ENCODE peak calls at places on chromosome 1, in five cellular contexts. One of them, this sample, is unnamed.

GRCh38 chr1:232704694-232705680 is 75.1 kb upstream of the SIPA1L2 start:
- DNase-seq in MG63: peak; percentile 69
- DNase-seq in stimulated activated CD4-positive, alpha-beta T cell treated with anti-CD3 and anti-CD28 coated beads, Interleukin-4, amount 100 ng/mL, for 48 hours: no peak
- DNase-seq in NT2/D1: no peak
- DNase-seq in COR-L47: peak; percentile 77
- DNase-seq in this sample: peak; percentile 34

GRCh38 chr1:60895167-60896124 is 186.9 kb upstream of the NFIA start:
- DNase-seq in MG63: no peak
- DNase-seq in NT2/D1: no peak
- DNase-seq in COR-L47: no peak
- DNase-seq in stimulated activated CD4-positive, alpha-beta T cell treated with anti-CD3 and anti-CD28 coated beads, Interleukin-4, amount 100 ng/mL, for 48 hours: no peak
- DNase-seq in this sample: no peak

GRCh38 chr1:36706416-36706815 is 223.7 kb upstream of the CSF3R start:
- DNase-seq in COR-L47: no peak
- DNase-seq in NT2/D1: no peak
- DNase-seq in MG63: no peak
- DNase-seq in stimulated activated CD4-positive, alpha-beta T cell treated with anti-CD3 and anti-CD28 coated beads, Interleukin-4, amount 100 ng/mL, for 48 hours: no peak
- DNase-seq in this sample: no peak

GRCh38 chr1:180160362-180160761 is 5.7 kb downstream of the QSOX1 start:
- DNase-seq in COR-L47: no peak
- DNase-seq in MG63: no peak
- DNase-seq in NT2/D1: no peak
- DNase-seq in stimulated activated CD4-positive, alpha-beta T cell treated with anti-CD3 and anti-CD28 coated beads, Interleukin-4, amount 100 ng/mL, for 48 hours: no peak
- DNase-seq in this sample: no peak

GRCh38 chr1:33093004-33093403 is 12.1 kb downstream of the AZIN2 start:
- DNase-seq in NT2/D1: no peak
- DNase-seq in COR-L47: no peak
- DNase-seq in stimulated activated CD4-positive, alpha-beta T cell treated with anti-CD3 and anti-CD28 coated beads, Interleukin-4, amount 100 ng/mL, for 48 hours: no peak
- DNase-seq in MG63: no peak
- DNase-seq in this sample: no peak

GRCh38 chr1:93613895-93614294 is 67.7 kb downstream of the BCAR3 start:
- DNase-seq in stimulated activated CD4-positive, alpha-beta T cell treated with anti-CD3 and anti-CD28 coated beads, Interleukin-4, amount 100 ng/mL, for 48 hours: no peak
- DNase-seq in MG63: peak; percentile 62
- DNase-seq in COR-L47: no peak
- DNase-seq in NT2/D1: no peak
- DNase-seq in this sample: no peak

GRCh38 chr1:212256404-212256803 is 28.8 kb upstream of the PPP2R5A start:
- DNase-seq in MG63: no peak
- DNase-seq in COR-L47: no peak
- DNase-seq in stimulated activated CD4-positive, alpha-beta T cell treated with anti-CD3 and anti-CD28 coated beads, Interleukin-4, amount 100 ng/mL, for 48 hours: no peak
- DNase-seq in NT2/D1: no peak
- DNase-seq in this sample: no peak

GRCh38 chr1:8003431-8004112 is 22.5 kb downstream of the ERRFI1 start:
- DNase-seq in NT2/D1: no peak
- DNase-seq in stimulated activated CD4-positive, alpha-beta T cell treated with anti-CD3 and anti-CD28 coated beads, Interleukin-4, amount 100 ng/mL, for 48 hours: no peak
- DNase-seq in COR-L47: no peak
- DNase-seq in MG63: no peak
- DNase-seq in this sample: no peak

GRCh38 chr1:232629250-232630046 is 485 bp downstream of the SIPA1L2 start:
- DNase-seq in NT2/D1: peak; percentile 28
- DNase-seq in MG63: peak; percentile 50
- DNase-seq in COR-L47: peak; percentile 25
- DNase-seq in stimulated activated CD4-positive, alpha-beta T cell treated with anti-CD3 and anti-CD28 coated beads, Interleukin-4, amount 100 ng/mL, for 48 hours: peak; percentile 4
- DNase-seq in this sample: no peak

GRCh38 chr1:116134178-116134773 is 23.1 kb downstream of the MAB21L3 start:
- DNase-seq in NT2/D1: no peak
- DNase-seq in COR-L47: no peak
- DNase-seq in MG63: no peak
- DNase-seq in stimulated activated CD4-positive, alpha-beta T cell treated with anti-CD3 and anti-CD28 coated beads, Interleukin-4, amount 100 ng/mL, for 48 hours: no peak
- DNase-seq in this sample: no peak

GRCh38 chr1:91889717-91890459 is 3.9 kb upstream of the TGFBR3 start:
- DNase-seq in MG63: peak; percentile 29
- DNase-seq in COR-L47: peak; percentile 22
- DNase-seq in NT2/D1: no peak
- DNase-seq in stimulated activated CD4-positive, alpha-beta T cell treated with anti-CD3 and anti-CD28 coated beads, Interleukin-4, amount 100 ng/mL, for 48 hours: no peak
- DNase-seq in this sample: no peak

GRCh38 chr1:184569106-184569505 is 182.3 kb downstream of the C1orf21 start:
- DNase-seq in MG63: no peak
- DNase-seq in COR-L47: no peak
- DNase-seq in NT2/D1: no peak
- DNase-seq in stimulated activated CD4-positive, alpha-beta T cell treated with anti-CD3 and anti-CD28 coated beads, Interleukin-4, amount 100 ng/mL, for 48 hours: no peak
- DNase-seq in this sample: no peak

GRCh38 chr1:67897270-67897949 is 64.1 kb upstream of the GNG12 start:
- DNase-seq in MG63: no peak
- DNase-seq in stimulated activated CD4-positive, alpha-beta T cell treated with anti-CD3 and anti-CD28 coated beads, Interleukin-4, amount 100 ng/mL, for 48 hours: no peak
- DNase-seq in NT2/D1: no peak
- DNase-seq in COR-L47: no peak
- DNase-seq in this sample: no peak

GRCh38 chr1:161480381-161481035 is 24.7 kb upstream of the FCGR2A start:
- DNase-seq in COR-L47: no peak
- DNase-seq in NT2/D1: no peak
- DNase-seq in stimulated activated CD4-positive, alpha-beta T cell treated with anti-CD3 and anti-CD28 coated beads, Interleukin-4, amount 100 ng/mL, for 48 hours: no peak
- DNase-seq in MG63: no peak
- DNase-seq in this sample: no peak

GRCh38 chr1:30768830-30769718 is 11.5 kb upstream of the LAPTM5 start:
- DNase-seq in stimulated activated CD4-positive, alpha-beta T cell treated with anti-CD3 and anti-CD28 coated beads, Interleukin-4, amount 100 ng/mL, for 48 hours: no peak
- DNase-seq in COR-L47: no peak
- DNase-seq in MG63: no peak
- DNase-seq in NT2/D1: no peak
- DNase-seq in this sample: no peak

GRCh38 chr1:85606414-85606800 is 25.8 kb downstream of the CCN1 start:
- DNase-seq in MG63: no peak
- DNase-seq in stimulated activated CD4-positive, alpha-beta T cell treated with anti-CD3 and anti-CD28 coated beads, Interleukin-4, amount 100 ng/mL, for 48 hours: no peak
- DNase-seq in COR-L47: no peak
- DNase-seq in NT2/D1: no peak
- DNase-seq in this sample: no peak

GRCh38 chr1:229949500-229949899 is 117.5 kb upstream of the GALNT2 start:
- DNase-seq in COR-L47: no peak
- DNase-seq in NT2/D1: no peak
- DNase-seq in MG63: no peak
- DNase-seq in stimulated activated CD4-positive, alpha-beta T cell treated with anti-CD3 and anti-CD28 coated beads, Interleukin-4, amount 100 ng/mL, for 48 hours: no peak
- DNase-seq in this sample: no peak

GRCh38 chr1:164838786-164839185 is 279.8 kb downstream of the PBX1 start:
- DNase-seq in stimulated activated CD4-positive, alpha-beta T cell treated with anti-CD3 and anti-CD28 coated beads, Interleukin-4, amount 100 ng/mL, for 48 hours: no peak
- DNase-seq in NT2/D1: no peak
- DNase-seq in MG63: no peak
- DNase-seq in COR-L47: no peak
- DNase-seq in this sample: no peak

GRCh38 chr1:76705560-76705959 is 161.7 kb upstream of the ST6GALNAC5 start:
- DNase-seq in COR-L47: no peak
- DNase-seq in MG63: no peak
- DNase-seq in NT2/D1: no peak
- DNase-seq in stimulated activated CD4-positive, alpha-beta T cell treated with anti-CD3 and anti-CD28 coated beads, Interleukin-4, amount 100 ng/mL, for 48 hours: no peak
- DNase-seq in this sample: no peak

GRCh38 chr1:160830321-160831153 is 32.1 kb downstream of the CD244 start:
- DNase-seq in stimulated activated CD4-positive, alpha-beta T cell treated with anti-CD3 and anti-CD28 coated beads, Interleukin-4, amount 100 ng/mL, for 48 hours: peak; percentile 76
- DNase-seq in COR-L47: peak; percentile 8
- DNase-seq in MG63: peak; percentile 43
- DNase-seq in NT2/D1: peak; percentile 84
- DNase-seq in this sample: no peak

GRCh38 chr1:186819140-186819539 is 9.6 kb upstream of the PLA2G4A start:
- DNase-seq in NT2/D1: no peak
- DNase-seq in stimulated activated CD4-positive, alpha-beta T cell treated with anti-CD3 and anti-CD28 coated beads, Interleukin-4, amount 100 ng/mL, for 48 hours: no peak
- DNase-seq in MG63: peak; percentile 22
- DNase-seq in COR-L47: no peak
- DNase-seq in this sample: no peak

GRCh38 chr1:208148380-208148779 is 95.8 kb downstream of the PLXNA2 start:
- DNase-seq in stimulated activated CD4-positive, alpha-beta T cell treated with anti-CD3 and anti-CD28 coated beads, Interleukin-4, amount 100 ng/mL, for 48 hours: no peak
- DNase-seq in COR-L47: no peak
- DNase-seq in MG63: no peak
- DNase-seq in NT2/D1: no peak
- DNase-seq in this sample: no peak

GRCh38 chr1:116415699-116416533 is 42.9 kb downstream of the ATP1A1 start:
- DNase-seq in COR-L47: no peak
- DNase-seq in MG63: no peak
- DNase-seq in stimulated activated CD4-positive, alpha-beta T cell treated with anti-CD3 and anti-CD28 coated beads, Interleukin-4, amount 100 ng/mL, for 48 hours: no peak
- DNase-seq in NT2/D1: peak; percentile 28
- DNase-seq in this sample: no peak